ENCODE peak calls at places on chromosome 19, in four cellular contexts. T is IMR-90, M is neuronal stem cell, P is mesendoderm. S is an unnamed sample.

GRCh38 chr19:36916991-36917390 is 859 bp downstream of the ZNF568 start:
- DNase-seq in P (peak; percentile 9), M (peak; percentile 0), T (peak; percentile 33), S (no peak)

GRCh38 chr19:55546822-55547614 is 1.7 kb upstream of the SBK3 start:
- DNase-seq in T (peak; percentile 84), M (no peak), P (no peak), S (no peak)

GRCh38 chr19:19663292-19664120 is at the start of gene ATP13A1:
- DNase-seq in M (peak; percentile 92), T (peak; percentile 97), P (peak; percentile 98), S (peak; percentile 95)

GRCh38 chr19:37466798-37467607 is at the start of gene ZNF569:
- DNase-seq in P (peak; percentile 98), T (peak; percentile 95), M (peak; percentile 87), S (peak; percentile 94)

GRCh38 chr19:7986321-7987083 is 18.9 kb downstream of the ELAVL1 start:
- DNase-seq in T (peak; percentile 82), P (no peak), M (no peak), S (no peak)

GRCh38 chr19:38015216-38015615 is 108.2 kb downstream of the SIPA1L3 start:
- DNase-seq in P (peak; percentile 65), T (no peak), M (no peak), S (no peak)

GRCh38 chr19:17751103-17751911 is at the start of gene FCHO1:
- DNase-seq in T (no peak), M (no peak), P (no peak), S (no peak)

GRCh38 chr19:43496960-43497359 is 7.6 kb downstream of the PHLDB3 start:
- DNase-seq in P (no peak), M (no peak), T (no peak), S (no peak)

GRCh38 chr19:33383722-33384292 is 10.3 kb downstream of the CEBPG start:
- DNase-seq in P (no peak), T (no peak), M (no peak), S (no peak)

GRCh38 chr19:17468302-17469091 is 1.8 kb upstream of the SLC27A1 start:
- DNase-seq in T (no peak), P (no peak), M (no peak), S (no peak)

GRCh38 chr19:39432677-39433025 is 3.1 kb downstream of the RPS16 start:
- DNase-seq in P (no peak), M (no peak), T (no peak), S (no peak)

GRCh38 chr19:18507021-18507726 is 14.7 kb downstream of the ELL start:
- DNase-seq in T (no peak), M (no peak), P (no peak), S (no peak)

GRCh38 chr19:11479470-11480080 is 1.3 kb downstream of the ELAVL3 start:
- DNase-seq in T (no peak), M (peak; percentile 50), P (peak; percentile 78), S (peak; percentile 92)

GRCh38 chr19:47891923-47892666 is 6.0 kb upstream of the SULT2A1 start:
- DNase-seq in M (peak; percentile 18), P (peak; percentile 88), T (no peak), S (peak; percentile 79)

GRCh38 chr19:27971071-27971470 is 1241.9 kb downstream of the UQCRFS1 start:
- DNase-seq in M (peak; percentile 73), T (no peak), P (peak; percentile 95), S (peak; percentile 53)

GRCh38 chr19:17680235-17680722 is 7.9 kb downstream of the UNC13A start:
- DNase-seq in P (peak; percentile 63), M (no peak), T (peak; percentile 62), S (peak; percentile 52)

GRCh38 chr19:48480151-48480475 is 10.9 kb downstream of the CYTH2 start:
- DNase-seq in T (no peak), P (no peak), M (no peak), S (no peak)

GRCh38 chr19:38361633-38362075 is 12.7 kb upstream of the PSMD8 start:
- DNase-seq in T (peak; percentile 57), M (peak; percentile 88), P (peak; percentile 95), S (peak; percentile 98)

GRCh38 chr19:18504886-18505610 is 16.8 kb downstream of the ELL start:
- DNase-seq in T (no peak), P (no peak), M (no peak), S (no peak)

GRCh38 chr19:43300876-43301765 is 31.8 kb upstream of the PSG9 start:
- DNase-seq in P (no peak), T (no peak), M (no peak), S (no peak)

GRCh38 chr19:11142528-11143171 is 12.9 kb downstream of the SPC24 start:
- DNase-seq in P (peak; percentile 92), M (peak; percentile 57), T (peak; percentile 95), S (peak; percentile 92)

GRCh38 chr19:43700368-43701015 is 15.4 kb upstream of the IRGC start:
- DNase-seq in T (peak; percentile 84), M (no peak), P (peak; percentile 44), S (no peak)

GRCh38 chr19:51294977-51295375 is 16.5 kb upstream of the IGLON5 start:
- DNase-seq in T (no peak), M (no peak), P (no peak), S (no peak)

GRCh38 chr19:33110201-33110910 is 21.6 kb upstream of the WDR88 start:
- DNase-seq in P (no peak), M (no peak), T (peak; percentile 87), S (no peak)

GRCh38 chr19:41298327-41298964 is 11.5 kb upstream of the CCDC97 start:
- DNase-seq in T (peak; percentile 82), P (peak; percentile 80), M (no peak), S (no peak)

GRCh38 chr19:37303591-37304171 is 67.2 kb upstream of the ZNF527 start:
- DNase-seq in M (no peak), P (peak; percentile 52), T (no peak), S (no peak)

GRCh38 chr19:33406521-33407139 is 33.1 kb downstream of the CEBPG start:
- DNase-seq in M (peak; percentile 76), T (peak; percentile 39), P (peak; percentile 81), S (peak; percentile 89)

GRCh38 chr19:1073063-1073955 is 6.3 kb downstream of the ARHGAP45 start:
- DNase-seq in T (no peak), P (no peak), M (no peak), S (no peak)

GRCh38 chr19:47756953-47757608 is 11.7 kb downstream of the NOP53 start:
- DNase-seq in M (no peak), T (no peak), P (no peak), S (no peak)

GRCh38 chr19:5697890-5698634 is 8.0 kb downstream of the RPL36 start:
- DNase-seq in M (no peak), T (no peak), P (no peak), S (no peak)

GRCh38 chr19:5696196-5697021 is 6.3 kb downstream of the RPL36 start:
- DNase-seq in M (no peak), T (no peak), P (no peak), S (peak; percentile 27)

GRCh38 chr19:5695649-5696195 is 5.6 kb downstream of the RPL36 start:
- DNase-seq in T (no peak), M (no peak), P (no peak), S (peak; percentile 50)

GRCh38 chr19:5698635-5699422 is 8.7 kb downstream of the RPL36 start:
- DNase-seq in M (no peak), T (no peak), P (no peak), S (no peak)

GRCh38 chr19:5697022-5697889 is 7.2 kb downstream of the RPL36 start:
- DNase-seq in T (no peak), P (no peak), M (no peak), S (peak; percentile 30)
- H3K23ac ChIP-seq in T (no peak overlapping the region), P (no peak overlapping the region), M (no peak overlapping the region), S (no peak overlapping the region)

DNA sequence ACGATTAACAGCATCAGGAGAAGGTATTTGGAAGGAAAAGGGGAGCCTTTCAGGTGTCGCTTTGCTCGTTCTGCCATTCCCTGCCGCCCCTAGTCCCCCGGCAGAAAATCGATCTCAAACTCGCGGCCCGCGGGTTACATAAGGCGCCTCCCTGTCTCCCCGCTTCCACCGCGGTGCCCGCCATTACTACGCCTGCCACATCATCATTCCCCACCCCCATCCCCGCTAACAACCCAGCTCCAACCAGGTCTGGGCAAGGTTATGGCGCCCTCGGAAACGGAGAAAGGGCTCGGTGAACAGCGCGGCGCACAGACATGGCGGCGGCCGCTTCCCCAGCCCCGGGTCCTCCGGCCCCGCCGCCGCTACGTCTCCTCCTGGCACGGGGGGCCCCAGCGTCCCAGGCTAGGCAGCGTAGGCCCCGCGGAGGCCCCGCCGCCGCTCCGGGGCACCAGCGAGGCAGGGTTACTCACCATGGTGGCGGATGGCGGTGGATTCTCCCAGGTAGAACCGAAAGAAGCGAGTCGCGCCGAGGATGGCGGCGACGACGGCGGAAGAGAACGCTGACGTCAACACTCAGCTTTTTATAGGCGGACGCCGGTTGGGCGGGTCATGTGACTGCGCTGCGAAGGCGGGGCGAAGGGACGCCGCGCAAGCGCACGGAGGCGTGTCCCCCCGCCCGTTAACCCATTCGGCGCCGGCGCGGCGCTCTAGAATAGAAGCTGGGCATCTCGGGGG is at the start of gene EEF2:
- DNase-seq in P (peak; percentile 89), T (peak; percentile 87), M (peak; percentile 91), S (peak; percentile 81)
- H2BK5ac ChIP-seq in P (peak within 1 kb of the TSS; percentile 66), T (peak within 1 kb of the TSS; percentile 90), M (peak within 1 kb of the TSS; percentile 95), S (no peak within 1 kb of the TSS)

GRCh38 chr19:34999498-35000337 is at the start of gene GRAMD1A:
- DNase-seq in M (peak; percentile 82), P (peak; percentile 92), T (peak; percentile 80), S (peak; percentile 86)
- H3K18ac ChIP-seq in M (peak within 1 kb of the TSS; percentile 97), P (peak within 1 kb of the TSS; percentile 95), T (peak within 1 kb of the TSS; percentile 93), S (peak within 1 kb of the TSS; percentile 91)

DNA sequence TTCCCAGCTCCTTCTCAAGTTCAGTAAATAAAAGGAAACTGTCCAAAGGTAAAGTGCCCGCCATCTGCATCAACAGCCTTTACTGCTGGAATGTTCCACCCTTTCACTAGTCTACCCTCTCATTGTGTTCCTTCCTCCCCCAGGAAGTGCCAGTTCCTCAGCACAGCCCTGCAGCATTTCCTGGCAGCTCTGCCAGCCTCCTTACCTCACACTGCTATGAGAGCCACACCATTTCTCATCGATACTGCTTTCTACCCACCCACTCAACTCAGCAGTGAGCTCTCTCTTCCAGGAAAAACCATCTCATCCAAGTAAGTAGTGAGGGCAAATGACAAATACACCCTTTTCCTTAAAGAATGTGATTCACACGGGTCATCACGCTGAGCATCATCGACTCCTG is 19.8 kb downstream of the UQCRFS1 start:
- DNase-seq in P (no peak), T (no peak), M (no peak), S (no peak)
- H3K23ac ChIP-seq in P (no peak overlapping the region), T (no peak overlapping the region), M (no peak overlapping the region), S (no peak overlapping the region)

GRCh38 chr19:12794196-12794921 is 3.1 kb downstream of the JUNB start:
- DNase-seq in T (peak; percentile 62), P (no peak), M (no peak), S (no peak)
- H2BK5ac ChIP-seq in T (peak overlapping the region; percentile 91), P (no peak overlapping the region), M (peak overlapping the region; percentile 55), S (no peak overlapping the region)

GRCh38 chr19:46085888-46086287 is 38.6 kb downstream of the IGFL3 start:
- DNase-seq in T (no peak), P (no peak), M (no peak), S (no peak)

GRCh38 chr19:46089432-46089831 is 35.1 kb downstream of the IGFL3 start:
- DNase-seq in M (no peak), T (no peak), P (no peak), S (no peak)

GRCh38 chr19:46088101-46088500 is 36.4 kb downstream of the IGFL3 start:
- DNase-seq in T (no peak), P (no peak), M (no peak), S (no peak)

DNA sequence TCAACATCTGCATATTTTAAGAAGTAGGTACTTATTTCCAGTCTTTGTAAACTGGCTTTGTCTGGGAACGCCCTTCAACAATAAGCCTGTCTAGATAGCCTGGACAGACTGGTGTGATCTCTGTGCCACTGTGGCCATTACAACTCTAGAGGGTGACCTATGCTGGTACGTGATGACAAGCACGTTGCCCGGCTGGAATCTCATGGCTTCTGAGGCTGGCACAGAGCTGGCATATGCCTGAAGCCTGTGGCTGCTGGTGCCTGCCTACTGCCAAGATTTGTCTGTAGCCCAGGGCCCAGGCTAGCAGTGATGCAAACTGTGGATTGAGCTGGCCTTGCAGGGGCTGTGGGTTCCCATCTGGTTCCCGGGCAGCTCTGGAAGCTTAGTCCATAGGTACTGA is 34.0 kb downstream of the IGFL3 start:
- DNase-seq in P (no peak), T (no peak), M (no peak), S (no peak)
- H3K18ac ChIP-seq in P (no peak overlapping the region), T (no peak overlapping the region), M (peak overlapping the region; percentile 68), S (no peak overlapping the region)